ENCODE peak calls at places on chromosomes 1 and 21, in six cellular contexts. H is effector memory CD8-positive, alpha-beta T cell; M is GM23248; X is ELR; B is AG09319; Y is pulmonary artery endothelial cell. U is an unnamed sample.

GRCh38 chr21:45293214-45293725 is 5.6 kb upstream of the POFUT2 start:
- DNase-seq in H (no peak), M (peak; percentile 56), X (peak; percentile 46), B (no peak), Y (no peak), U (peak; percentile 43)

GRCh38 chr1:175481126-175482071 is 262.0 kb downstream of the TNR start:
- DNase-seq in H (no peak), M (peak; percentile 30), X (peak; percentile 20), B (no peak), Y (no peak), U (no peak)

GRCh38 chr21:34983680-34984086 is 65.4 kb downstream of the RUNX1 start:
- DNase-seq in H (no peak), M (peak; percentile 84), X (peak; percentile 81), B (no peak), Y (no peak), U (no peak)

GRCh38 chr1:206583461-206584264 is 28.6 kb downstream of the EIF2D start:
- DNase-seq in H (peak; percentile 88), M (peak; percentile 81), X (peak; percentile 77), B (peak; percentile 36), Y (no peak), U (peak; percentile 81)

GRCh38 chr1:24009406-24009805 is 29.3 kb upstream of the SRSF10 start:
- DNase-seq in H (no peak), M (peak; percentile 50), X (peak; percentile 81), B (no peak), Y (peak; percentile 20), U (no peak)

GRCh38 chr1:81115422-81115821 is 685.3 kb upstream of the ADGRL2 start:
- DNase-seq in H (no peak), M (no peak), X (no peak), B (no peak), Y (no peak), U (no peak)

GRCh38 chr1:214494706-214495105 is 56.7 kb downstream of the PTPN14 start:
- DNase-seq in H (no peak), M (no peak), X (peak; percentile 66), B (no peak), Y (no peak), U (no peak)

GRCh38 chr1:201537966-201538617 is 835 bp upstream of the NAV1 start:
- DNase-seq in H (no peak), M (peak; percentile 49), X (peak; percentile 65), B (no peak), Y (no peak), U (no peak)

GRCh38 chr21:35370071-35370470 is 321.0 kb upstream of the RUNX1 start:
- DNase-seq in H (no peak), M (no peak), X (no peak), B (no peak), Y (no peak), U (no peak)

GRCh38 chr1:203556047-203556851 is 62.3 kb downstream of the OPTC start:
- DNase-seq in H (no peak), M (peak; percentile 95), X (peak; percentile 56), B (peak; percentile 84), Y (no peak), U (no peak)

GRCh38 chr1:246591047-246591446 is 24.8 kb downstream of the CNST start:
- DNase-seq in H (no peak), M (no peak), X (no peak), B (no peak), Y (no peak), U (no peak)

GRCh38 chr1:15117671-15118325 is 35.7 kb upstream of the TMEM51 start:
- DNase-seq in H (no peak), M (no peak), X (no peak), B (no peak), Y (no peak), U (no peak)

GRCh38 chr1:229110986-229111385 is 159.9 kb upstream of the RAB4A start:
- DNase-seq in H (no peak), M (no peak), X (no peak), B (no peak), Y (no peak), U (no peak)

GRCh38 chr1:154736840-154737239 is 128.9 kb upstream of the ADAR start:
- DNase-seq in H (no peak), M (peak; percentile 94), X (peak; percentile 74), B (no peak), Y (no peak), U (no peak)

GRCh38 chr1:41838266-41838665 is 80.5 kb downstream of the HIVEP3 start:
- DNase-seq in H (no peak), M (no peak), X (no peak), B (no peak), Y (no peak), U (no peak)

GRCh38 chr1:51296379-51297357 is 33.7 kb downstream of the TTC39A start:
- DNase-seq in H (peak; percentile 61), M (peak; percentile 78), X (peak; percentile 82), B (peak; percentile 41), Y (no peak), U (peak; percentile 87)

GRCh38 chr1:119988316-119989067 is 81.0 kb downstream of the NOTCH2 start:
- DNase-seq in H (no peak), M (no peak), X (peak; percentile 58), B (no peak), Y (no peak), U (no peak)

GRCh38 chr1:213414346-213414745 is 363.3 kb downstream of the RPS6KC1 start:
- DNase-seq in H (no peak), M (no peak), X (no peak), B (no peak), Y (no peak), U (no peak)

GRCh38 chr1:86154581-86155060 is 2.0 kb downstream of the COL24A1 start:
- DNase-seq in H (no peak), M (peak; percentile 90), X (peak; percentile 85), B (no peak), Y (no peak), U (no peak)

GRCh38 chr1:231896806-231897205 is 270.2 kb downstream of the DISC1 start:
- DNase-seq in H (no peak), M (no peak), X (no peak), B (no peak), Y (no peak), U (no peak)

GRCh38 chr1:239816090-239816812 is 275.4 kb upstream of the FMN2 start:
- DNase-seq in H (no peak), M (peak; percentile 62), X (peak; percentile 90), B (peak; percentile 14), Y (no peak), U (peak; percentile 58)

GRCh38 chr1:58874757-58875755 is 91.2 kb upstream of the JUN start:
- DNase-seq in H (no peak), M (peak; percentile 85), X (no peak), B (peak; percentile 34), Y (no peak), U (no peak)

GRCh38 chr1:119453021-119453420 is 38.1 kb downstream of the HSD3B2 start:
- DNase-seq in H (no peak), M (peak; percentile 92), X (peak; percentile 53), B (peak; percentile 40), Y (no peak), U (no peak)

GRCh38 chr1:192227330-192227729 is 69.1 kb downstream of the RGS18 start:
- DNase-seq in H (no peak), M (no peak), X (no peak), B (no peak), Y (no peak), U (no peak)

GRCh38 chr21:26715878-26716506 is 129.2 kb downstream of the ADAMTS1 start:
- DNase-seq in H (no peak), M (peak; percentile 73), X (peak; percentile 69), B (no peak), Y (peak; percentile 5), U (peak; percentile 44)

GRCh38 chr21:32200029-32200428 is 78.8 kb downstream of the MIS18A start:
- DNase-seq in H (no peak), M (no peak), X (no peak), B (no peak), Y (no peak), U (no peak)

GRCh38 chr1:9493326-9493725 is 45.9 kb upstream of the SLC25A33 start:
- DNase-seq in H (no peak), M (no peak), X (no peak), B (no peak), Y (no peak), U (no peak)

GRCh38 chr1:3611170-3612019 is at the start of gene MEGF6:
- DNase-seq in H (no peak), M (peak; percentile 46), X (peak; percentile 37), B (no peak), Y (peak; percentile 35), U (peak; percentile 85)

GRCh38 chr1:180236698-180237509 is 6.8 kb downstream of the LHX4 start:
- DNase-seq in H (no peak), M (no peak), X (no peak), B (no peak), Y (no peak), U (no peak)

GRCh38 chr1:224170748-224171478 is 12.1 kb upstream of the DEGS1 start:
- DNase-seq in H (no peak), M (peak; percentile 36), X (peak; percentile 48), B (no peak), Y (no peak), U (peak; percentile 66)

GRCh38 chr1:23664837-23665795 is 26.5 kb upstream of the RPL11 start:
- DNase-seq in H (no peak), M (peak; percentile 62), X (peak; percentile 56), B (no peak), Y (no peak), U (no peak)

GRCh38 chr1:94919241-94920030 is 7.5 kb downstream of the CNN3 start:
- DNase-seq in H (no peak), M (peak; percentile 51), X (no peak), B (no peak), Y (no peak), U (no peak)

GRCh38 chr1:61746768-61747167 is 4.5 kb downstream of the PATJ start:
- DNase-seq in H (no peak), M (peak; percentile 52), X (no peak), B (peak; percentile 3), Y (no peak), U (no peak)

GRCh38 chr1:12669529-12670068 is 25.7 kb downstream of the AADACL4 start:
- DNase-seq in H (no peak), M (peak; percentile 16), X (no peak), B (no peak), Y (no peak), U (no peak)

U was measured in lower lobe of right lung.